ENCODE peak calls at places on chromosomes 13 and 19, in eight cellular contexts. Y, F, K, M, L, G, A and I are unnamed samples.

GRCh38 chr13:28503182-28503980 is 8.5 kb upstream of the FLT1 start:
- DNase-seq in L (no peak), Y (no peak), G (no peak), M (no peak), F (no peak), A (no peak), K (no peak), I (peak)

GRCh38 chr19:49818691-49819331 is 722 bp downstream of the MED25 start:
- DNase-seq in F (no peak), L (no peak), Y (no peak), K (no peak), G (no peak), M (no peak), A (no peak), I (peak)

GRCh38 chr19:41299755-41300089 is 10.2 kb upstream of the CCDC97 start:
- DNase-seq in Y (peak), G (peak), A (peak), L (no peak), F (no peak), K (peak), M (no peak), I (peak)

GRCh38 chr19:39341122-39341719 is 1.0 kb upstream of the SAMD4B start:
- DNase-seq in K (no peak), L (no peak), Y (no peak), F (no peak), M (no peak), G (no peak), A (no peak), I (no peak)

GRCh38 chr13:43331676-43332075 is 308.3 kb downstream of the DNAJC15 start:
- DNase-seq in F (no peak), A (peak), M (no peak), K (no peak), Y (no peak), L (peak), G (no peak), I (peak)

GRCh38 chr19:12969292-12969988 is at the start of gene DAND5:
- DNase-seq in F (no peak), Y (no peak), M (no peak), L (peak), G (no peak), A (peak), K (no peak), I (no peak)

GRCh38 chr19:57527136-57527881 is at the start of gene ZNF549:
- DNase-seq in F (peak), A (peak), K (peak), Y (peak), L (peak), M (peak), G (peak), I (peak)

GRCh38 chr19:20431826-20432225 is 133.8 kb downstream of the ZNF737 start:
- DNase-seq in L (no peak), A (no peak), K (no peak), G (no peak), Y (no peak), F (peak), M (no peak), I (peak)

GRCh38 chr13:77918391-77919261 is at the start of gene EDNRB:
- DNase-seq in F (peak), L (no peak), Y (no peak), K (no peak), M (peak), G (no peak), A (peak), I (peak)

GRCh38 chr13:40793339-40793738 is 3.9 kb downstream of the SLC25A15 start:
- DNase-seq in Y (no peak), K (no peak), F (no peak), L (no peak), M (no peak), A (no peak), G (no peak), I (no peak)

GRCh38 chr19:28537079-28537478 is 675.9 kb downstream of the UQCRFS1 start:
- DNase-seq in A (no peak), M (no peak), G (no peak), L (no peak), Y (no peak), F (no peak), K (no peak), I (no peak)

GRCh38 chr13:20990910-20991525 is 70.4 kb downstream of the LATS2 start:
- DNase-seq in K (no peak), A (no peak), G (no peak), F (no peak), Y (no peak), L (no peak), M (no peak), I (no peak)